ENCODE peak calls at places on chromosomes 16 and 17, in five cellular contexts. B, T, Y, C and X are unnamed samples.

GRCh38 chr17:51948128-51948527 is 210.4 kb downstream of the CA10 start:
- DNase-seq in B (no peak), T (no peak), Y (no peak), C (no peak), X (no peak)

GRCh38 chr16:56346131-56346890 is 79.0 kb downstream of the AMFR start:
- DNase-seq in B (no peak), T (no peak), Y (no peak), C (no peak), X (no peak)

GRCh38 chr17:60554377-60554788 is 28.3 kb upstream of the APPBP2 start:
- DNase-seq in B (no peak), T (no peak), Y (no peak), C (no peak), X (no peak)

GRCh38 chr16:21194771-21195301 is 16.5 kb downstream of the ZP2 start:
- DNase-seq in B (no peak), T (no peak), Y (peak), C (no peak), X (peak)

GRCh38 chr16:1036121-1036520 is 36.4 kb upstream of the SSTR5 start:
- DNase-seq in B (no peak), T (no peak), Y (no peak), C (no peak), X (no peak)

GRCh38 chr16:11799509-11800384 is 2.7 kb upstream of the ZC3H7A start:
- DNase-seq in B (no peak), T (no peak), Y (no peak), C (no peak), X (no peak)

GRCh38 chr17:81419333-81419885 is 24.2 kb downstream of the BAHCC1 start:
- DNase-seq in B (peak), T (peak), Y (no peak), C (peak), X (peak)

GRCh38 chr16:637081-638018 is 1.2 kb upstream of the METTL26 start:
- DNase-seq in B (peak), T (peak), Y (no peak), C (peak), X (peak)

GRCh38 chr16:67800252-67801046 is 5.9 kb downstream of the RANBP10 start:
- DNase-seq in B (peak), T (peak), Y (no peak), C (no peak), X (no peak)

GRCh38 chr17:4908301-4908700 is 5.4 kb upstream of the CHRNE start:
- DNase-seq in B (no peak), T (no peak), Y (no peak), C (no peak), X (no peak)

GRCh38 chr17:27381007-27381501 is 75.2 kb upstream of the KSR1 start:
- DNase-seq in B (peak), T (peak), Y (peak), C (peak), X (no peak)

GRCh38 chr16:14002416-14002815 is 68.7 kb upstream of the MRTFB start:
- DNase-seq in B (no peak), T (no peak), Y (no peak), C (no peak), X (no peak)

GRCh38 chr17:68657166-68657940 is 56.2 kb upstream of the FAM20A start:
- DNase-seq in B (no peak), T (no peak), Y (no peak), C (no peak), X (no peak)

GRCh38 chr17:31517524-31517923 is 126.0 kb downstream of the RAB11FIP4 start:
- DNase-seq in B (no peak), T (no peak), Y (no peak), C (peak), X (no peak)